ENCODE peak calls at places on chromosomes 1 and 21, in seven cellular contexts. D is AG10803, V is hepatocyte, N is fibroblast of lung, L is endothelial cell, R is pancreas, H is lower leg skin. P is an unnamed sample.

GRCh38 chr1:26097696-26098095 is 13.9 kb upstream of the PDIK1L start:
- DNase-seq in D (peak), V (no peak), N (no peak), L (no peak), R (no peak), H (no peak), P (no peak)

GRCh38 chr1:175893192-175893591 is 149.8 kb upstream of the TNR start:
- DNase-seq in D (no peak), V (no peak), N (no peak), L (no peak), R (no peak), H (no peak), P (no peak)

GRCh38 chr1:218698181-218698580 is 353.0 kb downstream of the TGFB2 start:
- DNase-seq in D (no peak), V (no peak), N (peak), L (no peak), R (no peak), H (no peak), P (no peak)

GRCh38 chr1:85502625-85503083 is 37.7 kb upstream of the DDAH1 start:
- DNase-seq in D (peak), V (peak), N (peak), L (peak), R (peak), H (no peak), P (peak)

GRCh38 chr1:61670016-61670415 is 54.9 kb downstream of the TM2D1 start:
- DNase-seq in D (peak), V (no peak), N (no peak), L (no peak), R (no peak), H (no peak), P (no peak)

GRCh38 chr1:196034080-196034706 is 574.0 kb downstream of the KCNT2 start:
- DNase-seq in D (peak), V (no peak), N (peak), L (no peak), R (no peak), H (no peak), P (peak)

GRCh38 chr1:186605762-186606350 is 74.4 kb downstream of the PTGS2 start:
- DNase-seq in D (peak), V (peak), N (peak), L (peak), R (no peak), H (no peak), P (peak)

GRCh38 chr1:238738942-238739341 is 647.4 kb upstream of the CHRM3 start:
- DNase-seq in D (peak), V (peak), N (peak), L (no peak), R (no peak), H (no peak), P (peak)

GRCh38 chr21:46089285-46089684 is 8.6 kb upstream of the COL6A2 start:
- DNase-seq in D (peak), V (no peak), N (no peak), L (no peak), R (no peak), H (peak), P (no peak)

GRCh38 chr1:152735648-152736047 is 22.2 kb upstream of the KPRP start:
- DNase-seq in D (no peak), V (no peak), N (no peak), L (peak), R (no peak), H (no peak), P (no peak)
- TF ChIP-seq CTCF in D (peak), V (no peak), N (peak), L (no peak), R (no peak), H (no peak), P (no peak)

DNA sequence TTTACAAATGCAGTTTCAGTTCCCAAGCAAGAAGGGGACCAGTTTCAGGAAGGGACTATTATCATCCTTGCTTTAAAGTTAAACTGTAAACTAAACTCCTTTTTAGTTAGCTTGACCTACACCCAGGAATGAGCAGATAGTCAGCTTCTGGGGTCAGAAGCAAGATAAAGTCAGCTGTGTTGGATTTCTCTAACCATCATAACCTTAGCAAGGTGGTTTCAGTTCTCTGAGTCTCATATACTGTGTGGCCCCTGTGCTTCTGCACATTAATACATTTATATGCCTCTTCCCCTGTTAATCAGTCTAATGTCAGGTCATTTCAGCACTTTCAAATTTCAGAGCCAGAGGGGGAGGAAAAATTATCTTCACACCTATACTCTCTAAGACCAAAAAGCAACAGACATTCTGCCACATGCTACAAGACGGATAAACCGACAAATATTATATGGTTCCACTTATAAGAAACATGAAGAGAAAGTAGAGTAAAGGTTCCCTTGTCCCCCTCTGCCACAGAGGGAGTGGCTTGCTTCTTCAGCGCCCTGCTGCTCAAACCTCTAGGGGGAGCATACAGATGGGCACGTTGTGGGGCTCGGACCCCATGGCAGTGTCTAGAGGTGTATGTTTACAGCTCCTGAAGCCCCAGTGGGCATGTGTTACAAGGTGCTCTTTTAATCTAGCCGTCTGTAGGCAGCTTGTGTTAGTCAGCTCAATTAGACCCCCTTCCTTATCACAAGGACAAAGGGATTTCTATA is 89.1 kb downstream of the SMYD3 start:
- DNase-seq in D (no peak), V (no peak), N (no peak), L (no peak), R (no peak), H (no peak), P (no peak)
- TF ChIP-seq CTCF in D (no peak), V (no peak), N (no peak), L (no peak), R (no peak), H (no peak), P (no peak)

GRCh38 chr1:40058097-40058452 is 17.5 kb downstream of the CAP1 start:
- DNase-seq in D (no peak), V (no peak), N (no peak), L (no peak), R (no peak), H (no peak), P (no peak)

GRCh38 chr1:40059960-40060337 is 19.4 kb downstream of the CAP1 start:
- DNase-seq in D (no peak), V (no peak), N (no peak), L (no peak), R (no peak), H (no peak), P (no peak)

GRCh38 chr1:40060351-40060750 is 19.8 kb downstream of the CAP1 start:
- DNase-seq in D (no peak), V (no peak), N (no peak), L (no peak), R (no peak), H (no peak), P (no peak)

GRCh38 chr1:40058453-40059291 is 18.1 kb downstream of the CAP1 start:
- DNase-seq in D (no peak), V (peak), N (no peak), L (no peak), R (no peak), H (no peak), P (no peak)

GRCh38 chr1:40059292-40059959 is 18.9 kb downstream of the CAP1 start:
- DNase-seq in D (peak), V (no peak), N (peak), L (peak), R (no peak), H (no peak), P (no peak)
- TF ChIP-seq CTCF in D (no peak), V (no peak), N (no peak), L (no peak), R (no peak), H (no peak), P (no peak)

GRCh38 chr1:997728-998050 is 2.2 kb downstream of the HES4 start:
- DNase-seq in D (no peak), V (peak), N (no peak), L (peak), R (no peak), H (no peak), P (no peak)

GRCh38 chr1:999797-1000356 is at the start of gene HES4:
- DNase-seq in D (peak), V (peak), N (peak), L (peak), R (peak), H (peak), P (peak)

GRCh38 chr1:998051-998821 is 1.7 kb downstream of the HES4 start:
- DNase-seq in D (no peak), V (peak), N (no peak), L (peak), R (peak), H (no peak), P (peak)

GRCh38 chr1:1000357-1001056 is 610 bp upstream of the HES4 start:
- DNase-seq in D (peak), V (peak), N (peak), L (peak), R (peak), H (peak), P (peak)

DNA sequence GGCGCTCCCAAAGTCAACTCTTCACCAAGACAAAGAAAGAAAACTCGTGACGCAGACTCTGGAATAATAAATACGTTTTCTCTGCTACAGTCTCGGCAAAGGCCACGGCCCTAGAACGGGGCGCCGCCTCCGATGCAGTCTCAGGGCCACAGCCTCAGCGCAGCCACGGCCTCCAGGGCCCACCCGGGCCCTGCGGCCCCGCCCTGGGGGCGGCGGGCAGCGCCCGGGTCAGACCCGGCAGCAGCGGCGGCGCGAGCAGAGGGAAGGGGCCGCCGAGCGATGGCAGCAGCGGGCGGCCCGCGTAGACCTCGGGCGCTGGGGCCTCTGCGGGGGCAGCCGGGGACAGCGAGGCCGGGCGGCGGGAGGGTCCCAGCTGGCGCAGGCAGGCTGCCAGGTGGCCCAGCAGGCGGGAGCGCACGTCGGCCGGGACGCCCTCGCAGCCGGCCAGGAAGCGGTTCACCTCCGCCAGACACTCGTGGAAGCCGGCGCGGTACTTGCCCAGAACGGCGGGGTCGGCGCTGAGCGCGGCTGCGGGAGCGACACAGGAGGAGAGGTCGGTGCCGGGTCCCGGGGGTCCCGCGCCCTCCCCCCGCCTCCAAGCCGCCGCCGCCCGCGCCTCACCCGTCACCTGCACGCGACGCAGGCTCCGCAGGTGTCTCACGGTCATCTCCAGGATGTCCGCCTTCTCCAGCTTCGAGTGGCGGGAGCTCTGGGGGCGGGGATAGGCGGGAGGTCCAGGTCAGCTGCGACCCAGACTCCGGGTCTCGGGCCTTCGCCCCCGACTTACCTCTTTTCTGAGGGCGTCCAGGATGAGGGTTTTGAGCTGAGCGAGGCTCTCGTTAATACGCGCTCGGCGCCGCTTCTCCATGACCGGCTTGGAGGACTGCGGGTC is 746 bp downstream of the HES4 start:
- DNase-seq in D (no peak), V (peak), N (peak), L (peak), R (peak), H (peak), P (peak)
- TF ChIP-seq CTCF in D (no peak), V (no peak), N (no peak), L (no peak), R (no peak), H (no peak), P (no peak)

GRCh38 chr1:29828526-29829447 is 592.5 kb downstream of the PTPRU start:
- DNase-seq in D (no peak), V (no peak), N (no peak), L (no peak), R (no peak), H (peak), P (no peak)
- TF ChIP-seq CTCF in D (no peak), V (no peak), N (no peak), L (no peak), R (no peak), H (no peak), P (no peak)

GRCh38 chr21:44951186-44951915 is 11.5 kb downstream of the SLX9 start:
- DNase-seq in D (no peak), V (no peak), N (no peak), L (no peak), R (peak), H (no peak), P (no peak)
- TF ChIP-seq CTCF in D (no peak), V (no peak), N (no peak), L (no peak), R (no peak), H (no peak), P (no peak)

DNA sequence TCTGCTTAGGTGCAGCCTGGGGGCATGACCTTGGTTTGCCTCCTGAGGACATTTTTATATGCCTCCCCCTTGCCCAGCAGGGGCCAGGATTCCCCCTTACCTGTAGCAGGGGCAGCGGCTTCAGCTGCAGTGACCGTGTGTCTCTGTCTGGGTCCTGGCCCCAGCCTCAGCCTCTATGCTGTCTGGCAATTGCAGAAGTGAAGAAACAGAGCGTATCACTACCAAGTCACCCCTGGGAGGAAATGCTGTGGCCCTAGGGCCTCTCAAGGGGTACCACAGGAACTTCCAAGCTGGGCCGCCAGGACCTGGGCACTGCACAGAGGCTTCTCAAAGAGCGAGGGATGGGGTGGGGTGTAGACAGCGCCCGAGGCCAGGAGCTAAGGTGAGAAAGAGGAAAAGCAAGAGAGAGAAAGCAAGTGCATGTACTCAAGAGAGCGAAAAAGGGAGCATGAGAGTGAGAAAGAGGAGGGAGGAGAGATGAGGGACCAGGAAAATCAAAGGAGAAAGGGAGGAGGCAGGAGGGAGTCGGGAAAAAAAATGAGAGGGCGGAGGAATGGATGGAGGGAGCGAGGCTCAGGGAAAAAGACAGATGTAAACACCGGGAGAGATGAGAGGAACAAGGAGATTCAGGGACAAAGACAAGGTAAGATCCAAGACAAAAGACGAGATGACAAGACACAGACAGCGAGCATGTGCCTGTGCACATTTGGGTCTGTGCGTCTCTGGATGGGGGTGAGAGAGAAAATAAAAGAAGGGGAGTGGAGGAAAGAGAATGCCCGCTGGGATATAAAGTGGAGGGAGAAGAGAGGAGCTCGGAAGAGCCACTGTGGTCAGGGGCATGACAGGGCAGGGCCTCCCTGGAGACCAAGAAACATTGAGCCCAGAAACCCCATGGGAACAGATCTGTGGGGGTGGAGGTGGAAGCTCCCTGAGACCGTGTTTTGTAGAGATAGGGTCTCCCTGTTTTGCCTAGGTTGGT is at the start of gene PTAFR:
- DNase-seq in D (no peak), V (no peak), N (no peak), L (no peak), R (no peak), H (no peak), P (no peak)
- TF ChIP-seq CTCF in D (no peak), V (no peak), N (no peak), L (no peak), R (no peak), H (no peak), P (no peak)